ENCODE peak calls at places on chromosomes 1 and 21, in ten cellular contexts. L, O, J, I, S, X, K, D, G and Z are unnamed samples.

GRCh38 chr1:5647226-5647625 is 345.0 kb downstream of the NPHP4 start:
- DNase-seq in O (no peak), J (no peak), X (no peak), I (no peak), S (no peak), L (no peak), K (no peak), D (no peak), G (no peak), Z (no peak)

GRCh38 chr1:17232759-17233661 is 15.9 kb upstream of the PADI3 start:
- DNase-seq in G (no peak), I (peak), D (no peak), K (no peak), S (no peak), L (peak), J (no peak), X (no peak), O (peak), Z (no peak)

GRCh38 chr21:44526096-44526997 is 13.6 kb downstream of the KRTAP10-1 start:
- DNase-seq in I (no peak), S (no peak), X (no peak), J (no peak), D (no peak), L (no peak), O (no peak), G (no peak), K (no peak), Z (no peak)

GRCh38 chr1:155174334-155175280 is 958 bp downstream of the TRIM46 start:
- DNase-seq in O (no peak), I (no peak), S (no peak), L (peak), K (peak), X (peak), D (no peak), J (no peak), G (no peak), Z (no peak)

GRCh38 chr1:52141513-52142219 is at the start of gene ZFYVE9:
- DNase-seq in I (peak), D (peak), J (peak), K (peak), L (peak), G (peak), X (peak), O (peak), S (peak), Z (peak)

GRCh38 chr21:42237161-42237560 is 18.2 kb downstream of the ABCG1 start:
- DNase-seq in L (no peak), J (no peak), X (no peak), K (no peak), G (no peak), I (no peak), D (no peak), O (no peak), S (no peak), Z (no peak)

GRCh38 chr1:206907304-206907991 is 10.2 kb downstream of the IL24 start:
- DNase-seq in S (no peak), K (no peak), X (peak), O (peak), G (no peak), L (no peak), D (no peak), J (no peak), I (peak), Z (no peak)

GRCh38 chr21:41407541-41408460 is 18.2 kb upstream of the MX1 start:
- DNase-seq in G (no peak), D (no peak), J (no peak), I (no peak), X (no peak), L (no peak), S (no peak), O (no peak), K (no peak), Z (no peak)

GRCh38 chr1:111990878-111991760 is 1.7 kb upstream of the KCND3 start:
- DNase-seq in I (peak), J (peak), L (peak), D (no peak), G (peak), O (peak), S (peak), X (peak), K (peak), Z (no peak)